ENCODE peak calls at places on chromosomes 5 and 9, in nine cellular contexts. One of them, this sample, is unnamed.

GRCh38 chr5:13956441-13956840 is 12.0 kb upstream of the DNAH5 start:
- DNase-seq in kidney epithelial cell: no peak
- DNase-seq in activated T-cell treated with anti-CD3 and anti-CD28 coated beads for 1 hour: no peak
- DNase-seq in Daoy: no peak
- DNase-seq in NCI-H460: no peak
- DNase-seq in AG09319: no peak
- DNase-seq in aorta: no peak
- DNase-seq in HT-29: no peak
- DNase-seq in left kidney: no peak
- DNase-seq in this sample: no peak

GRCh38 chr5:179287631-179288030 is 57.6 kb downstream of the ADAMTS2 start:
- DNase-seq in Daoy: no peak
- DNase-seq in HT-29: no peak
- DNase-seq in activated T-cell treated with anti-CD3 and anti-CD28 coated beads for 1 hour: no peak
- DNase-seq in left kidney: no peak
- DNase-seq in aorta: peak
- DNase-seq in NCI-H460: no peak
- DNase-seq in kidney epithelial cell: no peak
- DNase-seq in AG09319: no peak
- DNase-seq in this sample: no peak

GRCh38 chr5:71788794-71789193 is 69.7 kb downstream of the CARTPT start:
- DNase-seq in HT-29: no peak
- DNase-seq in activated T-cell treated with anti-CD3 and anti-CD28 coated beads for 1 hour: no peak
- DNase-seq in NCI-H460: no peak
- DNase-seq in aorta: no peak
- DNase-seq in left kidney: no peak
- DNase-seq in kidney epithelial cell: no peak
- DNase-seq in Daoy: no peak
- DNase-seq in AG09319: no peak
- DNase-seq in this sample: no peak

GRCh38 chr5:124790261-124790894 is 43.9 kb upstream of the ZNF608 start:
- DNase-seq in HT-29: no peak
- DNase-seq in Daoy: peak
- DNase-seq in NCI-H460: no peak
- DNase-seq in kidney epithelial cell: peak
- DNase-seq in AG09319: no peak
- DNase-seq in aorta: no peak
- DNase-seq in left kidney: no peak
- DNase-seq in activated T-cell treated with anti-CD3 and anti-CD28 coated beads for 1 hour: no peak
- DNase-seq in this sample: no peak

GRCh38 chr5:150139334-150139733 is 16.3 kb downstream of the PDGFRB start:
- DNase-seq in AG09319: no peak
- DNase-seq in kidney epithelial cell: peak
- DNase-seq in NCI-H460: no peak
- DNase-seq in aorta: no peak
- DNase-seq in left kidney: no peak
- DNase-seq in activated T-cell treated with anti-CD3 and anti-CD28 coated beads for 1 hour: no peak
- DNase-seq in Daoy: peak
- DNase-seq in HT-29: no peak
- DNase-seq in this sample: no peak

GRCh38 chr9:137320555-137321384 is 18.7 kb upstream of the NRARP start:
- DNase-seq in activated T-cell treated with anti-CD3 and anti-CD28 coated beads for 1 hour: no peak
- DNase-seq in aorta: peak
- DNase-seq in Daoy: peak
- DNase-seq in left kidney: peak
- DNase-seq in HT-29: no peak
- DNase-seq in NCI-H460: no peak
- DNase-seq in kidney epithelial cell: no peak
- DNase-seq in AG09319: no peak
- DNase-seq in this sample: no peak

GRCh38 chr5:10123254-10123989 is 126.3 kb downstream of the ATPSCKMT start:
- DNase-seq in kidney epithelial cell: no peak
- DNase-seq in HT-29: no peak
- DNase-seq in Daoy: no peak
- DNase-seq in NCI-H460: no peak
- DNase-seq in activated T-cell treated with anti-CD3 and anti-CD28 coated beads for 1 hour: no peak
- DNase-seq in aorta: no peak
- DNase-seq in left kidney: no peak
- DNase-seq in AG09319: no peak
- DNase-seq in this sample: no peak

GRCh38 chr9:119689879-119690278 is 320.6 kb upstream of the BRINP1 start:
- DNase-seq in NCI-H460: peak
- DNase-seq in left kidney: peak
- DNase-seq in kidney epithelial cell: no peak
- DNase-seq in aorta: no peak
- DNase-seq in AG09319: no peak
- DNase-seq in Daoy: no peak
- DNase-seq in HT-29: peak
- DNase-seq in activated T-cell treated with anti-CD3 and anti-CD28 coated beads for 1 hour: no peak
- DNase-seq in this sample: no peak

GRCh38 chr9:89484475-89485404 is 13.2 kb downstream of the SEMA4D start:
- DNase-seq in NCI-H460: no peak
- DNase-seq in left kidney: peak
- DNase-seq in aorta: no peak
- DNase-seq in AG09319: no peak
- DNase-seq in Daoy: no peak
- DNase-seq in activated T-cell treated with anti-CD3 and anti-CD28 coated beads for 1 hour: no peak
- DNase-seq in HT-29: no peak
- DNase-seq in kidney epithelial cell: peak
- DNase-seq in this sample: no peak

GRCh38 chr9:89791754-89792153 is 186.9 kb downstream of the GADD45G start:
- DNase-seq in left kidney: no peak
- DNase-seq in activated T-cell treated with anti-CD3 and anti-CD28 coated beads for 1 hour: no peak
- DNase-seq in HT-29: no peak
- DNase-seq in aorta: no peak
- DNase-seq in AG09319: no peak
- DNase-seq in kidney epithelial cell: no peak
- DNase-seq in Daoy: no peak
- DNase-seq in NCI-H460: no peak
- DNase-seq in this sample: no peak

GRCh38 chr5:33491941-33492340 is 51.2 kb downstream of the TARS1 start:
- DNase-seq in NCI-H460: no peak
- DNase-seq in activated T-cell treated with anti-CD3 and anti-CD28 coated beads for 1 hour: no peak
- DNase-seq in Daoy: no peak
- DNase-seq in AG09319: no peak
- DNase-seq in left kidney: peak
- DNase-seq in kidney epithelial cell: no peak
- DNase-seq in aorta: no peak
- DNase-seq in HT-29: no peak
- DNase-seq in this sample: no peak

GRCh38 chr9:98597372-98597771 is 111.4 kb downstream of the GABBR2 start:
- DNase-seq in left kidney: no peak
- DNase-seq in AG09319: no peak
- DNase-seq in NCI-H460: no peak
- DNase-seq in kidney epithelial cell: no peak
- DNase-seq in Daoy: no peak
- DNase-seq in aorta: no peak
- DNase-seq in activated T-cell treated with anti-CD3 and anti-CD28 coated beads for 1 hour: no peak
- DNase-seq in HT-29: no peak
- DNase-seq in this sample: no peak

GRCh38 chr5:157108961-157109360 is at the start of gene HAVCR2:
- DNase-seq in aorta: peak
- DNase-seq in AG09319: no peak
- DNase-seq in HT-29: no peak
- DNase-seq in Daoy: no peak
- DNase-seq in kidney epithelial cell: no peak
- DNase-seq in NCI-H460: no peak
- DNase-seq in activated T-cell treated with anti-CD3 and anti-CD28 coated beads for 1 hour: peak
- DNase-seq in left kidney: no peak
- DNase-seq in this sample: no peak

GRCh38 chr5:159050408-159051091 is 49.2 kb downstream of the EBF1 start:
- DNase-seq in activated T-cell treated with anti-CD3 and anti-CD28 coated beads for 1 hour: no peak
- DNase-seq in left kidney: peak
- DNase-seq in Daoy: peak
- DNase-seq in HT-29: no peak
- DNase-seq in aorta: peak
- DNase-seq in kidney epithelial cell: no peak
- DNase-seq in NCI-H460: no peak
- DNase-seq in AG09319: no peak
- DNase-seq in this sample: no peak

GRCh38 chr5:116466740-116467139 is 107.9 kb downstream of the SEMA6A start:
- DNase-seq in NCI-H460: no peak
- DNase-seq in activated T-cell treated with anti-CD3 and anti-CD28 coated beads for 1 hour: no peak
- DNase-seq in HT-29: no peak
- DNase-seq in kidney epithelial cell: no peak
- DNase-seq in AG09319: no peak
- DNase-seq in Daoy: no peak
- DNase-seq in aorta: no peak
- DNase-seq in left kidney: no peak
- DNase-seq in this sample: no peak

GRCh38 chr9:129398101-129398795 is 220.2 kb upstream of the IER5L start:
- DNase-seq in Daoy: no peak
- DNase-seq in left kidney: peak
- DNase-seq in AG09319: no peak
- DNase-seq in activated T-cell treated with anti-CD3 and anti-CD28 coated beads for 1 hour: no peak
- DNase-seq in HT-29: no peak
- DNase-seq in kidney epithelial cell: no peak
- DNase-seq in NCI-H460: no peak
- DNase-seq in aorta: peak
- DNase-seq in this sample: no peak

GRCh38 chr5:11234501-11234911 is 473.5 kb upstream of the DAP start:
- DNase-seq in NCI-H460: no peak
- DNase-seq in aorta: no peak
- DNase-seq in kidney epithelial cell: no peak
- DNase-seq in activated T-cell treated with anti-CD3 and anti-CD28 coated beads for 1 hour: no peak
- DNase-seq in Daoy: peak
- DNase-seq in AG09319: no peak
- DNase-seq in HT-29: no peak
- DNase-seq in left kidney: peak
- DNase-seq in this sample: no peak

This sample was measured in SIG-M5.